ENCODE peak calls at places on chromosomes 5 and 9, in five cellular contexts. S is OCI-LY7, X is heart left ventricle, T is right cardiac atrium, P is hepatocyte. A is an unnamed sample. For H3K4me1, the result is how much of the 10 kb centered on the place peaks cover.

GRCh38 chr5:157390179-157390923 is 69.7 kb upstream of the NIPAL4 start:
- DNase-seq in S (no peak), X (no peak), T (no peak), P (peak), A (no peak)

GRCh38 chr9:75823136-75823535 is 67.3 kb upstream of the PCSK5 start:
- DNase-seq in S (no peak), X (no peak), T (no peak), P (no peak), A (no peak)

GRCh38 chr5:104355350-104355749 is 792.8 kb upstream of the NUDT12 start:
- DNase-seq in S (no peak), X (no peak), T (no peak), P (no peak), A (no peak)

GRCh38 chr5:64074533-64074932 is 91.1 kb upstream of the RNF180 start:
- DNase-seq in S (peak), X (no peak), T (no peak), P (peak), A (no peak)

GRCh38 chr5:2908086-2908485 is 156.6 kb upstream of the IRX2 start:
- DNase-seq in S (no peak), X (no peak), T (no peak), P (no peak), A (no peak)

GRCh38 chr9:16371306-16371705 is 499.2 kb downstream of the BNC2 start:
- DNase-seq in S (no peak), X (no peak), T (no peak), P (no peak), A (peak)

GRCh38 chr5:94503677-94504076 is 114.7 kb downstream of the KIAA0825 start:
- DNase-seq in S (no peak), X (no peak), T (no peak), P (no peak), A (no peak)

GRCh38 chr9:95815153-95815552 is 60.3 kb upstream of the ERCC6L2 start:
- DNase-seq in S (no peak), X (no peak), T (no peak), P (peak), A (no peak)

GRCh38 chr5:140481758-140482157 is 65.7 kb upstream of the EIF4EBP3 start:
- DNase-seq in S (no peak), X (no peak), T (no peak), P (no peak), A (no peak)

GRCh38 chr5:139481580-139482049 is 943 bp downstream of the STING1 start:
- DNase-seq in S (no peak), X (no peak), T (peak), P (no peak), A (no peak)

GRCh38 chr5:111997308-111998159 is 240.5 kb upstream of the NREP start:
- DNase-seq in S (no peak), X (no peak), T (no peak), P (peak), A (no peak)

GRCh38 chr9:78436873-78437272 is 139.9 kb downstream of the PSAT1 start:
- DNase-seq in S (no peak), X (no peak), T (no peak), P (no peak), A (no peak)

GRCh38 chr9:103798620-103799019 is 295.5 kb upstream of the SMC2 start:
- DNase-seq in S (no peak), X (no peak), T (no peak), P (peak), A (no peak)

GRCh38 chr9:89594811-89595550 is 9.8 kb upstream of the GADD45G start:
- DNase-seq in S (no peak), X (no peak), T (no peak), P (no peak), A (no peak)

GRCh38 chr5:122077451-122078115 is 476 bp downstream of the LOX start:
- DNase-seq in S (no peak), X (no peak), T (peak), P (peak), A (peak)

GRCh38 chr5:88089757-88090390 is 178.8 kb downstream of the TMEM161B start:
- DNase-seq in S (no peak), X (no peak), T (no peak), P (no peak), A (no peak)

GRCh38 chr9:133238851-133239532 is 29.9 kb upstream of the OBP2B start:
- DNase-seq in S (peak), X (peak), T (peak), P (peak), A (peak)

GRCh38 chr9:120612218-120612617 is 32.3 kb upstream of the CDK5RAP2 start:
- DNase-seq in S (peak), X (no peak), T (no peak), P (no peak), A (no peak)

GRCh38 chr5:150174285-150174684 is 7.7 kb downstream of the CDX1 start:
- DNase-seq in S (no peak), X (no peak), T (no peak), P (no peak), A (no peak)
- H3K4me1 ChIP-seq in S (under half), X (under half), T (under half), P (under half), A (under half)

GRCh38 chr5:136730426-136730825 is 365.1 kb upstream of the TRPC7 start:
- DNase-seq in S (no peak), X (no peak), T (no peak), P (peak), A (peak)
- H3K27ac ChIP-seq in S (no peak), X (no peak), T (no peak), P (peak), A (no peak)

DNA sequence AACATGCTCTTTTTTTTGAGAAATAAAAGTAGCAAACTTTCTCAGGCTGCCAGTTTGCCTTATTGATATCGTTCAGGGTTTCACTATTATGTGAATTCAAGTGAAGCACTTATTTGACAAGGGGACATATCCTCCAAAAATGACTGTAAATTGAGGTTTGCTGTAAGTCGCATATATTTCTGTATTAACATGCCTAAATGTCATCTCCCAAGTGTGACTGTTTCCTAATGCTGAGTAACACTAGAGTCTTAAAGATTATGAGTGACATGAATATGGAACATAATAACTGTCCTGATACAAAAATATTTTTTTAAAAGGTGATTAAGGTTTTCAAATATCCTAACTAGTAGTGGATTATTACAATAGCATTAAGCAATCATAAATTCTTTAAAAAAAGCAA is 3.7 kb downstream of the NFIB start:
- DNase-seq in S (no peak), X (no peak), T (no peak), P (no peak), A (no peak)
- H3K4me3 ChIP-seq in S (peak), X (peak), T (peak), P (peak), A (peak)

DNA sequence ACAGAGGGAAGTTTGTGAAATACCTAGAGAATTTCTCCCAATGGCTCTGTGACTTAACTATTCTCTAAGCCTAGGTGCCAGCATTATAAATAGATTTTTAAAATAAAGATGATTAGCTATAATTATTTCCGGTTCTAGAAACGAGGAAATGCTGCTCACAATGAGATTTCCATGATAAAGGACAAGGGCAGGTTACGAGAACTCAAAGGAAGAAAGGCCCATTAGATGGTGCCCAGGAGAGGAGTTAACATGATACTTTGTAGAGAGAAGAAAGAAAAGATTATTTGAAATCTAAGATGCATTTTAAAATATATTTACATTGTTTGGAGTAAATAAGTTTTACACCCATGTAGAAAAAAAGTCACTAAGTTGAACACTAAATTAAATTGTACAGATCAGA is 538.3 kb upstream of the PTGER4 start:
- DNase-seq in S (no peak), X (no peak), T (no peak), P (no peak), A (no peak)
- H3K4me1 ChIP-seq in S (under half), X (under half), T (under half), P (under half), A (under half)

DNA sequence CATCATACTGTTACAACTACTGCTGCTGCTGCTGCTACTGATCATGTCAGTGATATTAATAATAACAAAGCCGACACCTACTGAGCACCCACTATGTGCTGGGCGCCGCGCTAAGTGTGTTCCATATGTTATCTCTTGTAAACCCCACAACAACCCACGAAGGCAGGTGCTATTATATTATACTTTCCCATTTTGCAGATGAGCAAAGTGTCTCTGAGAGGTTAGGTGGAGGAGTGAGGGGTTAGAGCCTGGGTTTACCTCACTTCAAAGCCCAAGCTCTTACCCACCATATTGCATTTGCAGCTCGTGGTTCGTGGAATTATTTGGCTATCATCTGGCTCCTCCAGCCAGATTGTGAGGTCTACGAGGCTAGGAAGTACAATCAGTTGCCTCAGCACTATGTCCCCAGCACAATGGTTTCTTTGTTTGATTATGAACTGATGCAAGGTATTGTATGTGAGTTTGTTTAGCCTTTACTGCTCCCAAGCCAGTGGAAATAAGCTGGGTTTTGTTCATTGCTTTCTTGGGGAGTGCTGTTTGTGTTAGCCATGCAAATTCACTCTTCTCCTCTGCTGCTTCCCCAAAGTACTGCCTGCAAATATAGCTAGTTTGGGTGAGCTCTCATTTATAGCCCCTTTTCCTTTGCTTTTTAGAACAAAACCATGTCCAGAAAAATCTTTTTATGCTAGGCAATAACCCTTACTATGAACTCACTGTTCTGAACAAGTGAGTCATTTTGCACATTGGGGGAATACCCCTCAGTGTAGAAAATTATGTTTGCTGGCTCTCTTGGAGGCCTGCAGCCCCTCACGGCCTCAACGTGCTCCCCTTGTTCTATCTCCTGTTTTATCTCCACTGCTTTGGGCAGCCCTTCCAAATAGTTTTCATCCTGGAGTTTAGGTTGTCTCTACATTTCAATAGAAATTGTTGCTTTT is 47.9 kb downstream of the ALG2 start:
- DNase-seq in S (no peak), X (no peak), T (no peak), P (no peak), A (no peak)
- H3K27ac ChIP-seq in S (no peak), X (no peak), T (no peak), P (peak), A (no peak)

GRCh38 chr9:110125207-110125751 is 82.7 kb downstream of the C9orf152 start:
- DNase-seq in S (no peak), X (peak), T (peak), P (peak), A (peak)

GRCh38 chr9:110126457-110126856 is 81.5 kb downstream of the C9orf152 start:
- DNase-seq in S (peak), X (no peak), T (no peak), P (no peak), A (no peak)

GRCh38 chr9:110125763-110126351 is 82.1 kb downstream of the C9orf152 start:
- DNase-seq in S (peak), X (no peak), T (no peak), P (no peak), A (no peak)

GRCh38 chr9:110128664-110129329 is 79.2 kb downstream of the C9orf152 start:
- DNase-seq in S (peak), X (no peak), T (no peak), P (no peak), A (no peak)

GRCh38 chr9:110126986-110127864 is 80.7 kb downstream of the C9orf152 start:
- DNase-seq in S (no peak), X (peak), T (peak), P (peak), A (peak)
- H3K4me3 ChIP-seq in S (peak), X (peak), T (peak), P (no peak), A (no peak)

GRCh38 chr9:93467462-93467861 is 14.1 kb upstream of the FAM120AOS start:
- DNase-seq in S (no peak), X (no peak), T (no peak), P (no peak), A (no peak)

GRCh38 chr9:93473411-93473810 is 20.0 kb upstream of the FAM120AOS start:
- DNase-seq in S (no peak), X (no peak), T (no peak), P (no peak), A (no peak)

GRCh38 chr9:93470391-93470790 is 17.0 kb upstream of the FAM120AOS start:
- DNase-seq in S (no peak), X (no peak), T (no peak), P (no peak), A (no peak)

GRCh38 chr9:93468763-93469456 is 15.5 kb upstream of the FAM120AOS start:
- DNase-seq in S (no peak), X (peak), T (peak), P (peak), A (no peak)

GRCh38 chr9:93471135-93471534 is 17.8 kb upstream of the FAM120AOS start:
- DNase-seq in S (no peak), X (no peak), T (no peak), P (no peak), A (no peak)
- H3K4me1 ChIP-seq in S (under half), X (half or more), T (under half), P (under half), A (half or more)

GRCh38 chr9:26928966-26929495 is 18.0 kb downstream of the PLAA start:
- DNase-seq in S (no peak), X (no peak), T (no peak), P (no peak), A (no peak)
- H3K27ac ChIP-seq in S (no peak), X (no peak), T (no peak), P (no peak), A (no peak)

GRCh38 chr9:93827545-93828330 is 127.4 kb downstream of the BARX1 start:
- DNase-seq in S (peak), X (peak), T (peak), P (peak), A (peak)
- H3K4me3 ChIP-seq in S (no peak), X (peak), T (peak), P (peak), A (no peak)

A was measured in thyroid gland.